ENCODE peak calls at places on chromosomes 7 and 10, in four cellular contexts. One of them, this sample, is unnamed.

GRCh38 chr7:149220534-149220933 is 18.9 kb upstream of the ZNF212 start:
- DNase-seq in lung: no peak
- DNase-seq in EL: peak
- DNase-seq in NCI-H1417: no peak
- DNase-seq in this sample: peak

GRCh38 chr7:604038-604883 is 84.6 kb upstream of the PDGFA start:
- DNase-seq in EL: peak
- DNase-seq in NCI-H1417: no peak
- DNase-seq in lung: peak
- DNase-seq in this sample: no peak

GRCh38 chr10:3099291-3100092 is 32.1 kb downstream of the PFKP start:
- DNase-seq in NCI-H1417: no peak
- DNase-seq in EL: peak
- DNase-seq in lung: no peak
- DNase-seq in this sample: peak

GRCh38 chr10:103816431-103816830 is 38.9 kb downstream of the SH3PXD2A start:
- DNase-seq in lung: no peak
- DNase-seq in NCI-H1417: no peak
- DNase-seq in EL: peak
- DNase-seq in this sample: no peak

GRCh38 chr10:12631216-12631615 is 281.9 kb downstream of the CAMK1D start:
- DNase-seq in EL: peak
- DNase-seq in lung: no peak
- DNase-seq in NCI-H1417: no peak
- DNase-seq in this sample: no peak

GRCh38 chr7:140478361-140479061 is 794 bp downstream of the MKRN1 start:
- DNase-seq in lung: peak
- DNase-seq in NCI-H1417: peak
- DNase-seq in EL: peak
- DNase-seq in this sample: peak

GRCh38 chr10:60778978-60779668 is 845 bp downstream of the CDK1 start:
- DNase-seq in NCI-H1417: peak
- DNase-seq in lung: no peak
- DNase-seq in EL: no peak
- DNase-seq in this sample: no peak

GRCh38 chr7:16695621-16696237 is 49.7 kb downstream of the BZW2 start:
- DNase-seq in lung: peak
- DNase-seq in NCI-H1417: peak
- DNase-seq in EL: peak
- DNase-seq in this sample: peak

GRCh38 chr7:101516849-101517248 is 112.2 kb downstream of the MYL10 start:
- DNase-seq in EL: no peak
- DNase-seq in NCI-H1417: peak
- DNase-seq in lung: no peak
- DNase-seq in this sample: no peak

This sample was measured in AG08395.